ENCODE peak calls at places on chromosomes 5 and 9, in ten cellular contexts. M is HT1080; Q is NAMALWA; L is stimulated activated CD4-positive, alpha-beta T cell treated with anti-CD3 and anti-CD28 coated beads, Interleukin-2, amount 100 ng/mL, for 48 hours; G is heart left ventricle; F is IMR-90; S is AG04449; J is NCI-H774; K is NCI-H446; H is lung. V is an unnamed sample.
A peak's percentile ranks its signal among the peaks of the same experiment; 100 is the strongest.

GRCh38 chr9:130307667-130307943 is 42.0 kb downstream of the HMCN2 start:
- DNase-seq in M (no peak), Q (no peak), L (no peak), G (no peak), F (no peak), S (no peak), J (no peak), K (no peak), H (no peak), V (no peak)

GRCh38 chr5:152246401-152246800 is 158.7 kb downstream of the NMUR2 start:
- DNase-seq in M (no peak), Q (peak; percentile 12), L (no peak), G (peak; percentile 38), F (peak; percentile 3), S (no peak), J (no peak), K (no peak), H (no peak), V (peak; percentile 23)

GRCh38 chr9:34654317-34655083 is 2.5 kb downstream of the IL11RA start:
- DNase-seq in M (no peak), Q (no peak), L (no peak), G (peak; percentile 83), F (peak; percentile 57), S (no peak), J (no peak), K (peak; percentile 82), H (no peak), V (peak; percentile 79)

GRCh38 chr9:134962065-134962997 is 44.6 kb upstream of the FCN1 start:
- DNase-seq in M (no peak), Q (no peak), L (no peak), G (no peak), F (no peak), S (no peak), J (no peak), K (no peak), H (no peak), V (no peak)

GRCh38 chr9:70924905-70925547 is 196.4 kb downstream of the TRPM3 start:
- DNase-seq in M (peak; percentile 69), Q (peak; percentile 64), L (no peak), G (no peak), F (peak; percentile 84), S (peak; percentile 65), J (peak; percentile 6), K (peak; percentile 28), H (peak; percentile 36), V (peak; percentile 93)

GRCh38 chr9:138059196-138059595 is 181.6 kb downstream of the CACNA1B start:
- DNase-seq in M (no peak), Q (no peak), L (no peak), G (no peak), F (no peak), S (no peak), J (no peak), K (no peak), H (no peak), V (no peak)

GRCh38 chr5:172188893-172189692 is 1.1 kb upstream of the STK10 start:
- DNase-seq in M (no peak), Q (no peak), L (no peak), G (no peak), F (peak; percentile 38), S (no peak), J (no peak), K (no peak), H (no peak), V (no peak)

GRCh38 chr9:26181836-26182235 is 503.6 kb upstream of the TUSC1 start:
- DNase-seq in M (no peak), Q (no peak), L (no peak), G (no peak), F (no peak), S (no peak), J (no peak), K (no peak), H (no peak), V (no peak)

GRCh38 chr9:122988141-122988540 is 45.3 kb upstream of the GPR21 start:
- DNase-seq in M (no peak), Q (no peak), L (no peak), G (no peak), F (no peak), S (no peak), J (no peak), K (no peak), H (no peak), V (no peak)

GRCh38 chr5:148910686-148911361 is 84.4 kb downstream of the ADRB2 start:
- DNase-seq in M (peak; percentile 100), Q (no peak), L (no peak), G (no peak), F (peak; percentile 64), S (no peak), J (no peak), K (no peak), H (peak; percentile 58), V (peak; percentile 54)

GRCh38 chr9:82140471-82140870 is 151.9 kb downstream of the SPATA31D1 start:
- DNase-seq in M (no peak), Q (no peak), L (no peak), G (no peak), F (no peak), S (no peak), J (no peak), K (no peak), H (no peak), V (no peak)